ENCODE peak calls at places on chromosomes 13 and 19, in ten cellular contexts. Y is fibroblast of mammary gland; N is lower leg skin; T is neural progenitor cell; M is AG04450; R is colonic mucosa; V is fibroblast of lung; I is CD8-positive, alpha-beta T cell; P is tibial nerve; C is brain microvascular endothelial cell. U is an unnamed sample.

GRCh38 chr19:4300589-4300988 is 1.6 kb downstream of the TMIGD2 start:
- DNase-seq in Y (no peak), N (no peak), T (no peak), M (no peak), R (no peak), V (no peak), I (no peak), P (no peak), C (no peak), U (no peak)

GRCh38 chr13:87674143-87674772 is 3.1 kb downstream of the SLITRK5 start:
- DNase-seq in Y (no peak), N (no peak), T (peak; percentile 57), M (no peak), R (no peak), V (peak; percentile 23), I (no peak), P (no peak), C (no peak), U (no peak)

GRCh38 chr19:55690769-55691545 is 15.9 kb downstream of the EPN1 start:
- DNase-seq in Y (no peak), N (no peak), T (no peak), M (no peak), R (no peak), V (no peak), I (no peak), P (no peak), C (no peak), U (no peak)

GRCh38 chr19:57664269-57665127 is 4.2 kb upstream of the ZSCAN4 start:
- DNase-seq in Y (peak; percentile 28), N (no peak), T (peak; percentile 83), M (no peak), R (peak; percentile 47), V (peak; percentile 52), I (no peak), P (no peak), C (peak; percentile 2), U (peak; percentile 42)

GRCh38 chr19:43763473-43763939 is 8.7 kb upstream of the SMG9 start:
- DNase-seq in Y (peak; percentile 77), N (no peak), T (no peak), M (no peak), R (no peak), V (no peak), I (no peak), P (no peak), C (no peak), U (peak; percentile 65)

GRCh38 chr19:56538254-56538760 is 441 bp upstream of the ZFP28 start:
- DNase-seq in Y (peak; percentile 84), N (peak; percentile 84), T (peak; percentile 96), M (peak; percentile 66), R (peak; percentile 93), V (peak; percentile 89), I (peak; percentile 73), P (peak; percentile 65), C (peak; percentile 81), U (peak; percentile 93)

GRCh38 chr13:95607363-95607762 is 37.1 kb downstream of the DZIP1 start:
- DNase-seq in Y (peak; percentile 83), N (no peak), T (no peak), M (no peak), R (no peak), V (peak; percentile 63), I (no peak), P (no peak), C (peak; percentile 47), U (peak; percentile 87)

GRCh38 chr19:1296575-1297271 is 11.1 kb downstream of the EFNA2 start:
- DNase-seq in Y (no peak), N (no peak), T (no peak), M (no peak), R (no peak), V (no peak), I (no peak), P (no peak), C (no peak), U (no peak)

GRCh38 chr13:30874111-30874510 is 32.0 kb upstream of the MEDAG start:
- DNase-seq in Y (no peak), N (no peak), T (no peak), M (no peak), R (no peak), V (no peak), I (no peak), P (no peak), C (no peak), U (no peak)

GRCh38 chr13:97329331-97329730 is 104.6 kb upstream of the RAP2A start:
- DNase-seq in Y (no peak), N (no peak), T (no peak), M (no peak), R (no peak), V (no peak), I (no peak), P (no peak), C (no peak), U (peak; percentile 33)

GRCh38 chr13:106529415-106530208 is 5.8 kb downstream of the EFNB2 start:
- DNase-seq in Y (no peak), N (no peak), T (peak; percentile 67), M (no peak), R (no peak), V (no peak), I (no peak), P (no peak), C (no peak), U (no peak)
- H3K4me3 ChIP-seq in Y (no peak overlapping the region), N (no peak overlapping the region), T (peak overlapping the region; percentile 71), M (no peak overlapping the region), R (no peak overlapping the region), V (no peak overlapping the region), I (no peak overlapping the region), P (no peak overlapping the region), C (no peak overlapping the region), U (no peak overlapping the region)

GRCh38 chr19:42115219-42115618 is 17.0 kb downstream of the POU2F2 start:
- DNase-seq in Y (peak; percentile 30), N (no peak), T (no peak), M (no peak), R (no peak), V (peak; percentile 51), I (no peak), P (no peak), C (peak; percentile 31), U (peak; percentile 33)

GRCh38 chr19:42115705-42116104 is 16.5 kb downstream of the POU2F2 start:
- DNase-seq in Y (no peak), N (no peak), T (no peak), M (no peak), R (no peak), V (no peak), I (no peak), P (no peak), C (no peak), U (no peak)

GRCh38 chr19:42111811-42112210 is 20.4 kb downstream of the POU2F2 start:
- DNase-seq in Y (peak; percentile 65), N (no peak), T (no peak), M (no peak), R (no peak), V (no peak), I (no peak), P (no peak), C (no peak), U (peak; percentile 68)

GRCh38 chr19:42114412-42114811 is 17.8 kb downstream of the POU2F2 start:
- DNase-seq in Y (no peak), N (no peak), T (no peak), M (no peak), R (no peak), V (no peak), I (no peak), P (no peak), C (no peak), U (no peak)

GRCh38 chr19:42113641-42114348 is 18.5 kb downstream of the POU2F2 start:
- DNase-seq in Y (peak; percentile 98), N (no peak), T (no peak), M (peak; percentile 86), R (no peak), V (peak; percentile 87), I (no peak), P (no peak), C (peak; percentile 96), U (peak; percentile 99)
- TF ChIP-seq CTCF in Y (peak; percentile 36), N (no peak), T (no peak), M (peak; percentile 45), R (no peak), V (peak; percentile 34), I (no peak), P (no peak), C (peak; percentile 56), U (peak; percentile 15)

DNA sequence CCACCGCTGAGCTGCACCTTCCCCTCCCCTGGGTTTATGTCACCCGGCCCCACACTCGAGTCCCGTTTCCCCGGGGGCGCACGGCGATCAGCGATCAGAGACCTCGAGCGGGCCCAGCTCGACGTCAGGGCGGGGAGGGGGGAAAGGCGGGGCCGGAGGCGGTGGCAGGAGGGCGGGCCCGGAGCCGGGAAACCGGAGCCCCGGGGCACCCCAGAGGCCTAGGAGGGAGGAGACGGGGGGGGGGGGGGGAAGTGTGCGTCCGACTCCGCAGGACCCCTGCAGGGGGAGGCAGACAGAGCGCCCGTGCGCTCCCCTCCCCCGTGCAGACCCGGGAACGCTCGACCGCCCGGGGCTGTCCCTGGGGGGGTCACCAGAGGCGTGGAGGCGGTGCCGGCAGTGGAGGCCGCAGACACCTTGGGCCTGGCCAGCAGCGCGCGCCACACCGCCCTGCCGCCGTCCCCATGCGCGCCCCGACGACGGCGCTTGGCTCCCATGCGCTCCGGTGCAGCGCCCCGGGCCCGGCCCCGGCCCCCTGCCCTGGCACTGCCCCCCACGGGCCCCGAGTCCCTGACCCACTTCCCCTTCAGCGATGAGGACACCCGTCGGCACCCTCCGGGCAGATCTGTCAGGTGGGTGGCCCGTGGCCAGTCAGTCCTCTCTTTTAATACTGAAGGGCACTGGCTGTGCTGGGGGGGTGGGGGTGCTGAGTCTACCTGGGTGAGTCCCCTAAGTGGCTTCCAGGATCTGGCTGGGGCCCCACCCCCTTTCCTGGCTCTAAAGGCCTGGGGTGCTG is 11.8 kb downstream of the PDE4A start:
- DNase-seq in Y (no peak), N (no peak), T (peak; percentile 73), M (no peak), R (peak; percentile 82), V (no peak), I (peak; percentile 60), P (no peak), C (no peak), U (peak; percentile 34)
- H3K4me3 ChIP-seq in Y (peak overlapping the region; percentile 54), N (peak overlapping the region; percentile 53), T (peak overlapping the region; percentile 40), M (peak overlapping the region; percentile 68), R (peak overlapping the region; percentile 63), V (peak overlapping the region; percentile 66), I (peak overlapping the region; percentile 52), P (peak overlapping the region; percentile 63), C (peak overlapping the region; percentile 58), U (peak overlapping the region; percentile 62)

GRCh38 chr19:6058411-6059201 is 51.7 kb downstream of the RFX2 start:
- DNase-seq in Y (no peak), N (no peak), T (no peak), M (no peak), R (peak; percentile 16), V (no peak), I (no peak), P (no peak), C (no peak), U (no peak)

GRCh38 chr19:6057651-6058365 is 52.5 kb downstream of the RFX2 start:
- DNase-seq in Y (no peak), N (no peak), T (no peak), M (no peak), R (peak; percentile 17), V (no peak), I (no peak), P (no peak), C (no peak), U (no peak)

GRCh38 chr19:6056282-6056741 is 54.0 kb downstream of the RFX2 start:
- DNase-seq in Y (no peak), N (no peak), T (no peak), M (no peak), R (peak; percentile 64), V (no peak), I (no peak), P (no peak), C (no peak), U (no peak)

GRCh38 chr19:6055013-6055795 is 55.1 kb downstream of the RFX2 start:
- DNase-seq in Y (no peak), N (no peak), T (no peak), M (no peak), R (peak; percentile 9), V (no peak), I (no peak), P (no peak), C (no peak), U (no peak)

GRCh38 chr19:6056801-6057650 is 53.3 kb downstream of the RFX2 start:
- DNase-seq in Y (peak; percentile 97), N (peak; percentile 91), T (no peak), M (peak; percentile 65), R (peak; percentile 65), V (peak; percentile 92), I (no peak), P (no peak), C (peak; percentile 93), U (peak; percentile 97)
- TF ChIP-seq CTCF in Y (no peak), N (no peak), T (no peak), M (no peak), R (no peak), V (no peak), I (no peak), P (no peak), C (no peak), U (no peak)